ENCODE peak calls at places on chromosomes 1 and 21, in seven cellular contexts. X is choroid plexus epithelial cell, Y is AG09309, I is Karpas-422, M is astrocyte of the spinal cord, E is fibroblast of pulmonary artery, V is heart left ventricle. H is an unnamed sample.

GRCh38 chr1:94111879-94112278 is 9.1 kb downstream of the ABCA4 start:
- DNase-seq in X (no peak), Y (no peak), I (peak; percentile 81), M (no peak), E (no peak), V (no peak), H (no peak)

GRCh38 chr1:243253927-243254232 is 1.2 kb downstream of the CEP170 start:
- DNase-seq in X (no peak), Y (no peak), I (peak; percentile 60), M (no peak), E (no peak), V (no peak), H (no peak)

GRCh38 chr1:48920741-48921330 is 144.1 kb upstream of the BEND5 start:
- DNase-seq in X (no peak), Y (no peak), I (no peak), M (no peak), E (no peak), V (no peak), H (no peak)

GRCh38 chr1:8815582-8816285 is 1.7 kb downstream of the RERE start:
- DNase-seq in X (peak; percentile 39), Y (no peak), I (no peak), M (peak; percentile 38), E (peak; percentile 67), V (no peak), H (no peak)

GRCh38 chr1:96059736-96060135 is 661.8 kb upstream of the PTBP2 start:
- DNase-seq in X (no peak), Y (no peak), I (no peak), M (no peak), E (no peak), V (no peak), H (no peak)

GRCh38 chr1:160800645-160801408 is 4.9 kb downstream of the LY9 start:
- DNase-seq in X (no peak), Y (no peak), I (no peak), M (no peak), E (no peak), V (no peak), H (no peak)

GRCh38 chr1:45752441-45753052 is 2.1 kb upstream of the IPP start:
- DNase-seq in X (peak; percentile 61), Y (peak; percentile 21), I (no peak), M (no peak), E (peak; percentile 28), V (no peak), H (no peak)

GRCh38 chr1:197439708-197440107 is 171.7 kb downstream of the CRB1 start:
- DNase-seq in X (no peak), Y (no peak), I (no peak), M (no peak), E (no peak), V (no peak), H (no peak)

GRCh38 chr1:31912839-31913239 is 25.3 kb downstream of the PTP4A2 start:
- DNase-seq in X (no peak), Y (no peak), I (peak; percentile 82), M (no peak), E (no peak), V (no peak), H (no peak)

GRCh38 chr1:206513312-206514111 is 6.2 kb downstream of the RASSF5 start:
- DNase-seq in X (peak; percentile 68), Y (peak; percentile 28), I (no peak), M (peak; percentile 86), E (peak; percentile 88), V (peak; percentile 64), H (peak; percentile 78)

GRCh38 chr1:192951961-192952460 is 107.1 kb downstream of the UCHL5 start:
- DNase-seq in X (peak; percentile 85), Y (peak; percentile 55), I (peak; percentile 74), M (peak; percentile 94), E (peak; percentile 91), V (no peak), H (no peak)

GRCh38 chr1:155938220-155938627 is 3.2 kb upstream of the RXFP4 start:
- DNase-seq in X (peak; percentile 83), Y (no peak), I (peak; percentile 82), M (peak; percentile 76), E (peak; percentile 83), V (no peak), H (no peak)

GRCh38 chr1:47435506-47436303 is 2.1 kb upstream of the FOXD2 start:
- DNase-seq in X (peak; percentile 58), Y (no peak), I (no peak), M (no peak), E (no peak), V (no peak), H (no peak)

GRCh38 chr1:39230261-39231190 is 26.0 kb downstream of the MACF1 start:
- DNase-seq in X (no peak), Y (no peak), I (no peak), M (no peak), E (no peak), V (no peak), H (peak; percentile 38)

GRCh38 chr1:32696041-32696440 is 6.5 kb downstream of the SYNC start:
- DNase-seq in X (no peak), Y (no peak), I (no peak), M (no peak), E (no peak), V (no peak), H (no peak)

GRCh38 chr21:39610705-39611104 is 2.0 kb upstream of the B3GALT5 start:
- DNase-seq in X (peak; percentile 55), Y (no peak), I (no peak), M (peak; percentile 14), E (no peak), V (no peak), H (no peak)

GRCh38 chr21:45215214-45215613 is 72.5 kb downstream of the POFUT2 start:
- DNase-seq in X (no peak), Y (no peak), I (peak; percentile 32), M (no peak), E (no peak), V (no peak), H (no peak)

GRCh38 chr1:32724678-32725594 is 22.4 kb upstream of the SYNC start:
- DNase-seq in X (peak; percentile 89), Y (peak; percentile 84), I (no peak), M (peak; percentile 88), E (peak; percentile 93), V (peak; percentile 36), H (peak; percentile 60)

GRCh38 chr1:21511579-21512522 is 2.6 kb downstream of the ALPL start:
- DNase-seq in X (peak; percentile 99), Y (peak; percentile 87), I (no peak), M (peak; percentile 97), E (peak; percentile 92), V (peak; percentile 64), H (peak; percentile 77)

DNA sequence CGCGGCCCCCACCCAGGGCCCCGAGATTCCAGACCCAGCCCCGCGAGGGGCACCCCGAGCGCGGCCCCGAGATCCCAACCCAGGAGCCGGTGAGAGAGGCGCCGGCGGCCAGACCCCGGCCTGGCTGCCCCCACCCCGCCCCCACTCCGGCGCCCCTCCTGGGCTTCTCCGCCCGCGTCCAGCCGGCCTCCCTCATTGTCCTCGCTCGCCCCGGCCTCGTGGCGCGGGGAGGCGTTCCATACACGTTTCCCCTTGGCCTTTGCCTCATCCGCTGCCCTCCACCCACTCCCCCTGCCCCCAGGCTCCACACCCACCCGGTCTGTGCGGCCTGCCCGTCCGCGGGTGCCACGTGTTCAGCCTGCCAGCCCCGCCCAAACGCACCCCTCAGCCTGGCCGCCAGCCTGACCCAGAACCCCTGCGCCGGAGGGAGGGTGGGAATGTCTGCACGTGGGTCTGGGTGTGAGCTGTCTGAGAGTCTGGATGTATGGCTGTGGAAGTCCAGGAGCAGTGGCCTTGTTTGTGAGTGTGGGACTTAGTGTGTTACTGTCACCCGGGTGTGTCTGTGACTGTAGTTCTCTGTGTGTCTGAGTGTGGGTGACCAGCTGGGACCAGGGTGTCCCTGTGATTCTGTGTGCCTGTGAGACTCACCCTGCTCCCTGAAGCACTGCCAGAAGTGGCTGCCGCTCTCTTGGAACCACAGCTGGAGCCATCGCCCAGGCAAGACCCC is 681 bp downstream of the B4GALT2 start:
- DNase-seq in X (peak; percentile 49), Y (no peak), I (peak; percentile 89), M (peak; percentile 40), E (peak; percentile 30), V (peak; percentile 69), H (peak; percentile 90)
- H3K4me3 ChIP-seq in X (peak overlapping the region; percentile 66), Y (peak overlapping the region; percentile 49), I (peak overlapping the region; percentile 79), M (peak overlapping the region; percentile 59), E (peak overlapping the region; percentile 61), V (peak overlapping the region; percentile 78), H (peak overlapping the region; percentile 91)

GRCh38 chr1:173507847-173508209 is 30.7 kb downstream of the PRDX6 start:
- DNase-seq in X (no peak), Y (no peak), I (no peak), M (no peak), E (no peak), V (no peak), H (no peak)
- H3K4me3 ChIP-seq in X (no peak overlapping the region), Y (no peak overlapping the region), I (no peak overlapping the region), M (no peak overlapping the region), E (no peak overlapping the region), V (no peak overlapping the region), H (no peak overlapping the region)

GRCh38 chr1:84435159-84435558 is 36.9 kb downstream of the DNASE2B start:
- DNase-seq in X (peak; percentile 15), Y (no peak), I (no peak), M (no peak), E (no peak), V (no peak), H (no peak)

GRCh38 chr1:84433253-84434080 is 35.2 kb downstream of the DNASE2B start:
- DNase-seq in X (peak; percentile 86), Y (peak; percentile 34), I (peak; percentile 76), M (peak; percentile 84), E (peak; percentile 90), V (peak; percentile 41), H (peak; percentile 26)

GRCh38 chr1:84434756-84435142 is 36.5 kb downstream of the DNASE2B start:
- DNase-seq in X (peak; percentile 31), Y (no peak), I (no peak), M (peak; percentile 15), E (no peak), V (no peak), H (no peak)

GRCh38 chr1:84434081-84434755 is 35.9 kb downstream of the DNASE2B start:
- DNase-seq in X (no peak), Y (no peak), I (no peak), M (no peak), E (no peak), V (no peak), H (no peak)

GRCh38 chr1:84436907-84437667 is 38.8 kb downstream of the DNASE2B start:
- DNase-seq in X (no peak), Y (no peak), I (peak; percentile 59), M (no peak), E (no peak), V (no peak), H (no peak)
- H3K4me3 ChIP-seq in X (no peak overlapping the region), Y (no peak overlapping the region), I (peak overlapping the region; percentile 29), M (no peak overlapping the region), E (no peak overlapping the region), V (no peak overlapping the region), H (no peak overlapping the region)

GRCh38 chr1:229691362-229691761 is 65.3 kb downstream of the URB2 start:
- DNase-seq in X (no peak), Y (no peak), I (no peak), M (no peak), E (no peak), V (no peak), H (no peak)

GRCh38 chr1:229690662-229691061 is 64.6 kb downstream of the URB2 start:
- DNase-seq in X (no peak), Y (no peak), I (peak; percentile 22), M (no peak), E (no peak), V (no peak), H (no peak)

GRCh38 chr1:229694053-229694693 is 68.1 kb downstream of the URB2 start:
- DNase-seq in X (peak; percentile 92), Y (peak; percentile 35), I (no peak), M (peak; percentile 86), E (peak; percentile 63), V (peak; percentile 76), H (peak; percentile 31)

GRCh38 chr1:229689915-229690314 is 63.9 kb downstream of the URB2 start:
- DNase-seq in X (no peak), Y (no peak), I (peak; percentile 25), M (no peak), E (no peak), V (peak; percentile 35), H (peak; percentile 34)

GRCh38 chr1:229693124-229693523 is 67.1 kb downstream of the URB2 start:
- DNase-seq in X (no peak), Y (no peak), I (peak; percentile 53), M (no peak), E (no peak), V (no peak), H (no peak)
- H3K4me3 ChIP-seq in X (no peak overlapping the region), Y (no peak overlapping the region), I (no peak overlapping the region), M (no peak overlapping the region), E (no peak overlapping the region), V (no peak overlapping the region), H (no peak overlapping the region)

H was measured in upper lobe of left lung.